ENCODE peak calls at places on chromosome 18, in ten cellular contexts. J is Jurkat, Clone E6-1; F is DMS153; H is stimulated activated CD8-positive, alpha-beta memory T cell treated with anti-CD3 and anti-CD28 coated beads, Interleukin-7, amount 100 ng/mL, for 4 hours; G is IMR-90; B is naive thymus-derived CD8-positive, alpha-beta T cell; L is astrocyte of the spinal cord; O is T1000; Q is hepatic stellate cell; U is T-cell. W is an unnamed sample.

GRCh38 chr18:44679056-44679911 is 1.4 kb upstream of the SETBP1 start:
- DNase-seq in J (no peak), F (peak), H (peak), G (peak), B (peak), L (peak), O (peak), Q (peak), U (peak), W (peak)

GRCh38 chr18:64333584-64333983 is 184.7 kb upstream of the LINC00305 start:
- DNase-seq in J (no peak), F (no peak), H (no peak), G (no peak), B (no peak), L (no peak), O (no peak), Q (no peak), U (no peak), W (no peak)

GRCh38 chr18:3340682-3341097 is 78.8 kb downstream of the MYL12B start:
- DNase-seq in J (no peak), F (no peak), H (no peak), G (peak), B (no peak), L (no peak), O (peak), Q (no peak), U (no peak), W (no peak)

GRCh38 chr18:31649894-31650719 is 34.3 kb downstream of the B4GALT6 start:
- DNase-seq in J (no peak), F (no peak), H (no peak), G (no peak), B (no peak), L (no peak), O (no peak), Q (no peak), U (no peak), W (no peak)

GRCh38 chr18:33906046-33906445 is 318.7 kb downstream of the NOL4 start:
- DNase-seq in J (no peak), F (no peak), H (no peak), G (no peak), B (no peak), L (peak), O (no peak), Q (no peak), U (no peak), W (no peak)

GRCh38 chr18:78390985-78391384 is 588.6 kb upstream of the SALL3 start:
- DNase-seq in J (no peak), F (no peak), H (no peak), G (no peak), B (no peak), L (no peak), O (no peak), Q (no peak), U (no peak), W (no peak)

GRCh38 chr18:34493566-34494358 is 216.3 kb upstream of the DTNA start:
- DNase-seq in J (no peak), F (peak), H (no peak), G (no peak), B (no peak), L (peak), O (peak), Q (peak), U (no peak), W (no peak)

GRCh38 chr18:41714872-41715271 is 240.2 kb upstream of the PIK3C3 start:
- DNase-seq in J (no peak), F (no peak), H (no peak), G (no peak), B (no peak), L (no peak), O (no peak), Q (no peak), U (no peak), W (no peak)

W was measured in H54.